ENCODE peak calls at places on chromosomes 5 and 9, in five cellular contexts. One of them, this sample, is unnamed.

GRCh38 chr9:98607152-98607551 is 101.6 kb downstream of the GABBR2 start:
- DNase-seq in H1: no peak
- DNase-seq in GM12878: no peak
- DNase-seq in K562: no peak
- DNase-seq in HepG2: no peak
- DNase-seq in this sample: no peak

GRCh38 chr5:133460172-133460758 is 152.1 kb downstream of the FSTL4 start:
- DNase-seq in GM12878: no peak
- DNase-seq in H1: peak; percentile 31
- DNase-seq in HepG2: no peak
- DNase-seq in K562: peak; percentile 79
- DNase-seq in this sample: peak; percentile 19

GRCh38 chr5:81800797-81801196 is 49.9 kb upstream of the SSBP2 start:
- DNase-seq in H1: no peak
- DNase-seq in HepG2: no peak
- DNase-seq in GM12878: no peak
- DNase-seq in K562: no peak
- DNase-seq in this sample: no peak

GRCh38 chr9:136675477-136676296 is 11.6 kb downstream of the AGPAT2 start:
- DNase-seq in H1: no peak
- DNase-seq in HepG2: no peak
- DNase-seq in GM12878: no peak
- DNase-seq in K562: no peak
- DNase-seq in this sample: no peak

GRCh38 chr9:137772281-137772873 is 105.2 kb upstream of the CACNA1B start:
- DNase-seq in HepG2: no peak
- DNase-seq in H1: no peak
- DNase-seq in GM12878: no peak
- DNase-seq in K562: no peak
- DNase-seq in this sample: no peak

GRCh38 chr5:167219296-167219695 is 1072.1 kb upstream of the WWC1 start:
- DNase-seq in GM12878: no peak
- DNase-seq in HepG2: no peak
- DNase-seq in H1: no peak
- DNase-seq in K562: no peak
- DNase-seq in this sample: no peak

GRCh38 chr5:6081727-6082210 is 296.6 kb downstream of the MED10 start:
- DNase-seq in GM12878: no peak
- DNase-seq in H1: no peak
- DNase-seq in HepG2: no peak
- DNase-seq in K562: no peak
- DNase-seq in this sample: no peak

GRCh38 chr5:6732634-6733410 is 19.6 kb downstream of the TENT4A start:
- DNase-seq in K562: no peak
- DNase-seq in HepG2: no peak
- DNase-seq in GM12878: no peak
- DNase-seq in H1: no peak
- DNase-seq in this sample: no peak

GRCh38 chr9:6845881-6846280 is 88.1 kb downstream of the KDM4C start:
- DNase-seq in HepG2: peak; percentile 83
- DNase-seq in K562: no peak
- DNase-seq in H1: peak; percentile 9
- DNase-seq in GM12878: no peak
- DNase-seq in this sample: peak; percentile 7

GRCh38 chr5:108271127-108271526 is 110.8 kb downstream of the FBXL17 start:
- DNase-seq in H1: no peak
- DNase-seq in K562: peak; percentile 60
- DNase-seq in GM12878: no peak
- DNase-seq in HepG2: no peak
- DNase-seq in this sample: no peak

GRCh38 chr5:115386657-115387056 is 90.2 kb upstream of the CCDC112 start:
- DNase-seq in K562: no peak
- DNase-seq in GM12878: no peak
- DNase-seq in H1: no peak
- DNase-seq in HepG2: no peak
- DNase-seq in this sample: no peak

GRCh38 chr9:133809335-133809734 is 71.2 kb upstream of the SARDH start:
- DNase-seq in HepG2: no peak
- DNase-seq in K562: no peak
- DNase-seq in GM12878: no peak
- DNase-seq in H1: no peak
- DNase-seq in this sample: no peak

GRCh38 chr5:144134181-144134827 is 36.2 kb downstream of the YIPF5 start:
- DNase-seq in HepG2: no peak
- DNase-seq in K562: no peak
- DNase-seq in GM12878: no peak
- DNase-seq in H1: no peak
- DNase-seq in this sample: no peak

GRCh38 chr9:133604856-133605255 is 4.3 kb downstream of the FAM163B start:
- DNase-seq in H1: no peak
- DNase-seq in HepG2: no peak
- DNase-seq in GM12878: no peak
- DNase-seq in K562: no peak
- DNase-seq in this sample: no peak

GRCh38 chr5:174427304-174427703 is 297.1 kb upstream of the MSX2 start:
- DNase-seq in H1: no peak
- DNase-seq in HepG2: no peak
- DNase-seq in GM12878: no peak
- DNase-seq in K562: no peak
- DNase-seq in this sample: no peak

GRCh38 chr5:139783436-139783955 is 12.1 kb upstream of the PSD2 start:
- DNase-seq in GM12878: no peak
- DNase-seq in K562: no peak
- DNase-seq in H1: no peak
- DNase-seq in HepG2: no peak
- DNase-seq in this sample: no peak

GRCh38 chr9:100595391-100596199 is 17.7 kb downstream of the CAVIN4 start:
- DNase-seq in H1: no peak
- DNase-seq in K562: peak; percentile 52
- DNase-seq in GM12878: no peak
- DNase-seq in HepG2: peak; percentile 39
- DNase-seq in this sample: peak; percentile 44

GRCh38 chr5:4905674-4906528 is 234.2 kb upstream of the ADAMTS16 start:
- DNase-seq in GM12878: no peak
- DNase-seq in K562: peak; percentile 16
- DNase-seq in H1: peak; percentile 7
- DNase-seq in HepG2: peak; percentile 2
- DNase-seq in this sample: no peak

GRCh38 chr5:6634327-6634713 is 1.1 kb downstream of the SRD5A1 start:
- DNase-seq in K562: peak; percentile 47
- DNase-seq in GM12878: no peak
- DNase-seq in HepG2: no peak
- DNase-seq in H1: no peak
- DNase-seq in this sample: no peak

GRCh38 chr5:135032613-135033025 is 1.4 kb downstream of the PITX1 start:
- DNase-seq in K562: no peak
- DNase-seq in GM12878: no peak
- DNase-seq in HepG2: no peak
- DNase-seq in H1: no peak
- DNase-seq in this sample: no peak

GRCh38 chr5:179890751-179891682 is 16.7 kb downstream of the TBC1D9B start:
- DNase-seq in H1: no peak
- DNase-seq in K562: no peak
- DNase-seq in GM12878: no peak
- DNase-seq in HepG2: no peak
- DNase-seq in this sample: no peak
- TF ChIP-seq SIN3A in H1: no peak
- TF ChIP-seq SIN3A in K562: no peak
- TF ChIP-seq SIN3A in GM12878: no peak
- TF ChIP-seq SIN3A in HepG2: no peak
- TF ChIP-seq SIN3A in this sample: no peak

GRCh38 chr9:76657265-76657664 is 107.0 kb upstream of the PCA3 start:
- DNase-seq in K562: no peak
- DNase-seq in HepG2: no peak
- DNase-seq in GM12878: no peak
- DNase-seq in H1: no peak
- DNase-seq in this sample: no peak
- TF ChIP-seq SRF in K562: no peak
- TF ChIP-seq SRF in HepG2: no peak
- TF ChIP-seq SRF in GM12878: no peak
- TF ChIP-seq SRF in H1: no peak
- TF ChIP-seq SRF in this sample: no peak

GRCh38 chr9:78187763-78188495 is 47.9 kb upstream of the CEP78 start:
- DNase-seq in H1: no peak
- DNase-seq in K562: no peak
- DNase-seq in GM12878: no peak
- DNase-seq in HepG2: no peak
- DNase-seq in this sample: no peak

GRCh38 chr9:78188594-78188993 is 47.3 kb upstream of the CEP78 start:
- DNase-seq in H1: no peak
- DNase-seq in GM12878: no peak
- DNase-seq in HepG2: no peak
- DNase-seq in K562: no peak
- DNase-seq in this sample: no peak

GRCh38 chr9:78191931-78192330 is 43.9 kb upstream of the CEP78 start:
- DNase-seq in H1: no peak
- DNase-seq in HepG2: no peak
- DNase-seq in GM12878: no peak
- DNase-seq in K562: no peak
- DNase-seq in this sample: no peak

DNA sequence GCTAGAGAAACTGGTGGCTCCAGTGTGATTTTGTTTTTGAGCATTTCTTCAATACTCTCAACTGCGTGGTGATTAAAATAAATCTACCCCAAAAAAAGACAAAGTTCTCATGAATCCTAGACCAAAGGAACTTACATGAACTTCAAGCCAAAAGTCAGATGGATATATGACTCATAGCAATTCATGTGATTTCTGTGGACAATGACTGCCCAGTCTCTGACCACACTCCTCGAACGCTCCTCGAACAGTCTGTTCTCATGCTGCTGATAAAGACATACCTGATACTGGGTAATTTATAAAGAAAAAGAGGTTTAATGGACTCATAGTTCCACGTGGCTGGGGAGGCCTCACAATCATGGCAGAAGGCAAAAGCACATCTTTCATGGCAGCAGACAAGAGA is 46.4 kb upstream of the CEP78 start:
- DNase-seq in K562: no peak
- DNase-seq in GM12878: no peak
- DNase-seq in H1: no peak
- DNase-seq in HepG2: no peak
- DNase-seq in this sample: no peak
- TF ChIP-seq SIN3A in K562: no peak
- TF ChIP-seq SIN3A in GM12878: no peak
- TF ChIP-seq SIN3A in H1: no peak
- TF ChIP-seq SIN3A in HepG2: no peak
- TF ChIP-seq SIN3A in this sample: no peak

GRCh38 chr5:113202904-113203716 is 226.5 kb downstream of the DCP2 start:
- DNase-seq in GM12878: no peak
- DNase-seq in HepG2: peak; percentile 81
- DNase-seq in K562: peak; percentile 62
- DNase-seq in H1: no peak
- DNase-seq in this sample: peak; percentile 66
- TF ChIP-seq SRF in GM12878: no peak
- TF ChIP-seq SRF in HepG2: no peak
- TF ChIP-seq SRF in K562: no peak
- TF ChIP-seq SRF in H1: no peak
- TF ChIP-seq SRF in this sample: no peak

GRCh38 chr5:94779684-94780083 is 161.2 kb downstream of the SLF1 start:
- DNase-seq in H1: no peak
- DNase-seq in HepG2: no peak
- DNase-seq in K562: no peak
- DNase-seq in GM12878: no peak
- DNase-seq in this sample: no peak

GRCh38 chr5:94778299-94778698 is 159.8 kb downstream of the SLF1 start:
- DNase-seq in HepG2: no peak
- DNase-seq in K562: no peak
- DNase-seq in GM12878: no peak
- DNase-seq in H1: no peak
- DNase-seq in this sample: no peak

GRCh38 chr5:94778712-94779111 is 160.2 kb downstream of the SLF1 start:
- DNase-seq in K562: no peak
- DNase-seq in HepG2: no peak
- DNase-seq in H1: no peak
- DNase-seq in GM12878: no peak
- DNase-seq in this sample: no peak

GRCh38 chr5:94785111-94785510 is 166.6 kb downstream of the SLF1 start:
- DNase-seq in H1: no peak
- DNase-seq in GM12878: no peak
- DNase-seq in HepG2: no peak
- DNase-seq in K562: no peak
- DNase-seq in this sample: no peak

GRCh38 chr5:94782376-94782775 is 163.9 kb downstream of the SLF1 start:
- DNase-seq in GM12878: no peak
- DNase-seq in H1: no peak
- DNase-seq in HepG2: no peak
- DNase-seq in K562: no peak
- DNase-seq in this sample: no peak
- TF ChIP-seq SIN3A in GM12878: no peak
- TF ChIP-seq SIN3A in H1: no peak
- TF ChIP-seq SIN3A in HepG2: no peak
- TF ChIP-seq SIN3A in K562: no peak
- TF ChIP-seq SIN3A in this sample: no peak

DNA sequence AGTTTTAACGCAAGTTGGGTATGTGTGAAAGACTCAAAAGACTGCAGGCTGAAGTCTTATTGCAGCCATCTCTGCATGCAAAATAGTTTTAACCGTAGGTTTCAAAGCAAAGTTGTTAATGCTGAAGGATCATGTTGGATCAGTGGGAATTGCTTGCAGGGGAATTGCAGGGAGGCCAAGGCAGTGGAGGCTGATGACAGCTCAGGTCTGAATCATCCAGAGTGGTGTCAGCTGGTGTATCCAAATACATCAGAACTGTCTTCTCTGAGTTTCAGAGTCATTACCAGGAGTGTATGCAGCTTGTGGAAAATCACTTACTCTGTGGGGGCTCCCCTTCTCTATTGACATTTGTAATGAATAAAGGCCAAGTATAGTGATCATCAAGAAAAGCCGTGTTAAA is 435.7 kb downstream of the SH3GL2 start:
- DNase-seq in HepG2: no peak
- DNase-seq in GM12878: no peak
- DNase-seq in H1: no peak
- DNase-seq in K562: no peak
- DNase-seq in this sample: no peak
- TF ChIP-seq SRF in HepG2: no peak
- TF ChIP-seq SRF in GM12878: no peak
- TF ChIP-seq SRF in H1: no peak
- TF ChIP-seq SRF in K562: no peak
- TF ChIP-seq SRF in this sample: no peak